ENCODE peak calls at places on chromosomes 1 and 21, in four cellular contexts. U is OCI-LY7, D is aorta, T is epithelial cell of esophagus. W is an unnamed sample.

GRCh38 chr1:42853116-42853884 is 6.9 kb downstream of the ZNF691 start:
- DNase-seq in U (no peak), D (no peak), T (no peak), W (no peak)

GRCh38 chr1:869499-870244 is 54.1 kb upstream of the SAMD11 start:
- DNase-seq in U (peak), D (peak), T (peak), W (peak)

GRCh38 chr21:30209571-30209970 is 6.3 kb downstream of the CLDN8 start:
- DNase-seq in U (no peak), D (no peak), T (peak), W (peak)

GRCh38 chr21:46111857-46112730 is 14.2 kb downstream of the COL6A2 start:
- DNase-seq in U (no peak), D (peak), T (no peak), W (no peak)

GRCh38 chr1:3521426-3521825 is 67.0 kb downstream of the ARHGEF16 start:
- DNase-seq in U (no peak), D (no peak), T (no peak), W (no peak)

GRCh38 chr1:150971583-150972416 is 2.8 kb downstream of the CERS2 start:
- DNase-seq in U (peak), D (no peak), T (no peak), W (peak)

GRCh38 chr1:171961861-171962260 is 120.6 kb downstream of the DNM3 start:
- DNase-seq in U (no peak), D (no peak), T (no peak), W (no peak)

GRCh38 chr1:101316801-101317200 is 80.0 kb downstream of the S1PR1 start:
- DNase-seq in U (no peak), D (no peak), T (no peak), W (no peak)

GRCh38 chr21:29168874-29169273 is 38.4 kb downstream of the MAP3K7CL start:
- DNase-seq in U (no peak), D (no peak), T (peak), W (no peak)

GRCh38 chr1:91611498-91611917 is 110.9 kb downstream of the CDC7 start:
- DNase-seq in U (no peak), D (no peak), T (peak), W (peak)

GRCh38 chr1:187892640-187893039 is 1063.9 kb downstream of the PLA2G4A start:
- DNase-seq in U (no peak), D (no peak), T (no peak), W (no peak)

GRCh38 chr1:3911521-3911845 is 11.4 kb upstream of the C1orf174 start:
- DNase-seq in U (peak), D (no peak), T (no peak), W (no peak)

GRCh38 chr1:83901547-83902155 is 97.3 kb downstream of the TTLL7 start:
- DNase-seq in U (no peak), D (no peak), T (peak), W (no peak)

GRCh38 chr1:6491966-6492365 is 499 bp upstream of the PLEKHG5 start:
- DNase-seq in U (no peak), D (no peak), T (no peak), W (no peak)

GRCh38 chr1:27301052-27301422 is 20.9 kb upstream of the TMEM222 start:
- DNase-seq in U (no peak), D (no peak), T (no peak), W (no peak)

GRCh38 chr1:241611063-241611462 is 29.1 kb downstream of the CHML start:
- DNase-seq in U (peak), D (no peak), T (peak), W (peak)

GRCh38 chr1:222073307-222073995 is 331.6 kb upstream of the DUSP10 start:
- DNase-seq in U (no peak), D (no peak), T (peak), W (no peak)

GRCh38 chr1:176178316-176178715 is 28.8 kb downstream of the COP1 start:
- DNase-seq in U (peak), D (no peak), T (peak), W (no peak)

GRCh38 chr1:12619396-12620141 is 1.6 kb upstream of the DHRS3 start:
- DNase-seq in U (peak), D (peak), T (peak), W (peak)

GRCh38 chr21:44557491-44558328 is 885 bp downstream of the KRTAP10-3 start:
- DNase-seq in U (no peak), D (peak), T (no peak), W (no peak)

GRCh38 chr1:84253891-84254290 is 47.6 kb upstream of the SAMD13 start:
- DNase-seq in U (no peak), D (peak), T (peak), W (no peak)

GRCh38 chr1:235883261-235883927 is 16.7 kb upstream of the LYST start:
- DNase-seq in U (no peak), D (peak), T (peak), W (no peak)

GRCh38 chr1:4027492-4028138 is 127.5 kb upstream of the C1orf174 start:
- DNase-seq in U (peak), D (no peak), T (no peak), W (no peak)

GRCh38 chr1:151958959-151959358 is 34.7 kb downstream of the S100A10 start:
- DNase-seq in U (no peak), D (no peak), T (peak), W (no peak)

GRCh38 chr1:23450894-23451293 is 26.3 kb upstream of the TCEA3 start:
- DNase-seq in U (no peak), D (no peak), T (no peak), W (no peak)

GRCh38 chr21:35475006-35475405 is 425.9 kb upstream of the RUNX1 start:
- DNase-seq in U (no peak), D (no peak), T (no peak), W (no peak)

GRCh38 chr1:59947047-59947938 is 20.7 kb upstream of the CYP2J2 start:
- DNase-seq in U (peak), D (no peak), T (peak), W (peak)

GRCh38 chr1:192418886-192419285 is 102.1 kb downstream of the RGS21 start:
- DNase-seq in U (no peak), D (no peak), T (no peak), W (no peak)

GRCh38 chr1:92240034-92240433 is 22.3 kb downstream of the C1orf146 start:
- DNase-seq in U (no peak), D (no peak), T (peak), W (no peak)

GRCh38 chr1:66654643-66655042 is 97.6 kb upstream of the DYNLT5 start:
- DNase-seq in U (no peak), D (no peak), T (no peak), W (no peak)

GRCh38 chr1:11498956-11499824 is 20.2 kb downstream of the DISP3 start:
- DNase-seq in U (no peak), D (no peak), T (no peak), W (peak)
- H3K4me3 ChIP-seq in U (no peak), D (no peak), T (no peak), W (peak)

GRCh38 chr1:228465134-228465533 is 22.0 kb upstream of the RNF187 start:
- DNase-seq in U (peak), D (no peak), T (no peak), W (peak)

GRCh38 chr1:228463009-228463558 is 24.1 kb upstream of the RNF187 start:
- DNase-seq in U (no peak), D (no peak), T (no peak), W (no peak)

GRCh38 chr1:228463559-228464455 is 23.4 kb upstream of the RNF187 start:
- DNase-seq in U (peak), D (peak), T (no peak), W (peak)

GRCh38 chr1:228465571-228466146 is 21.5 kb upstream of the RNF187 start:
- DNase-seq in U (peak), D (no peak), T (no peak), W (no peak)

DNA sequence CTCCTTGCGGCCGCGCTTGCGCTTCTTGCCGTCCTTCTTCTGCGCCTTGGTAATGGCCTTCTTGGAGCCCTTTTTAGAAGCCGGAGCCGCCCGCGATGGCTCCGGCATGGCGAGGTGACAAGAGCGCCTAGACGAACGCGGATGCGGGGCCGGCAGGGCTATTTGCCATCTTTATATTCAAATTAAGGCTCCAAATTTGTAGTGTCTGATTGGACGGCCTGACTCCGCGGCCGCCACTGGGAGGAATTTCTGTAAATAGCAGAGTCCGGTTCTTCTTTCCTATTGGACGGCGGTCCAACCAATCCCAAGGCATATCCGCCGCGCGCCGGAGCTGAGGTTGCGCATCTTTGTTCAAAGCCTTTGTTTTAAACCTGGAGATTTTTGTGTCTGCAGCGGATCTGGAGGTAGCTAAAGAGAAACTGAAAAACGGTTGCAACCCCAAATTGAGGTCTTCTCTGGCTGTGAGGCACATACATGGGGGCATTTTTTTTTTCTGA is 22.6 kb upstream of the RNF187 start:
- DNase-seq in U (peak), D (peak), T (peak), W (peak)
- H3K4me3 ChIP-seq in U (peak), D (no peak), T (no peak), W (peak)

GRCh38 chr1:62194651-62195282 is at the start of gene L1TD1:
- DNase-seq in U (no peak), D (no peak), T (peak), W (peak)
- H3K4me3 ChIP-seq in U (no peak), D (no peak), T (peak), W (peak)

GRCh38 chr1:181317261-181317924 is 165.9 kb upstream of the CACNA1E start:
- DNase-seq in U (no peak), D (no peak), T (no peak), W (no peak)
- H3K4me3 ChIP-seq in U (no peak), D (no peak), T (no peak), W (peak)

GRCh38 chr1:194658090-194658439 is 1471.7 kb upstream of the B3GALT2 start:
- DNase-seq in U (no peak), D (no peak), T (peak), W (no peak)
- H3K4me3 ChIP-seq in U (no peak), D (no peak), T (no peak), W (no peak)

GRCh38 chr1:183844806-183845205 is 39.9 kb downstream of the RGL1 start:
- DNase-seq in U (no peak), D (no peak), T (no peak), W (no peak)

GRCh38 chr1:183840140-183840539 is 35.2 kb downstream of the RGL1 start:
- DNase-seq in U (no peak), D (no peak), T (peak), W (no peak)

GRCh38 chr1:183841950-183842816 is 37.3 kb downstream of the RGL1 start:
- DNase-seq in U (no peak), D (no peak), T (peak), W (no peak)

GRCh38 chr1:183841550-183841949 is 36.6 kb downstream of the RGL1 start:
- DNase-seq in U (no peak), D (no peak), T (peak), W (no peak)

GRCh38 chr1:183842817-183843187 is 37.9 kb downstream of the RGL1 start:
- DNase-seq in U (no peak), D (no peak), T (no peak), W (no peak)
- H3K4me3 ChIP-seq in U (no peak), D (no peak), T (no peak), W (no peak)

DNA sequence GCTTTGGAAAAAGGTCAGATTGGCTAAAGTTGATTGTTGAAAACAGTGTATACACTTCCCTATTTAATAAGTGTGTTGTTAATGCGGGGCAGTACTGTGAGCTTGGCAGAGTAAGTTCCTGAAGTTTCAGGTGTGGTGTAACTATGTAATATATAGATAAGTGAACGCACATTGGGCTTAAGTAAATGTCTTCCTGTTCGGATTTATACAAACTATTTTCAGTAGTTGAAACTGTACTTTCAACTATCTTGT is 854 bp downstream of the ZBTB37 start:
- DNase-seq in U (no peak), D (no peak), T (no peak), W (no peak)
- H3K4me3 ChIP-seq in U (peak), D (peak), T (peak), W (peak)

W was measured in GM23338.